ENCODE peak calls at places on chromosomes 12 and 14, in seven cellular contexts. B is bronchial epithelial cell, D is AG10803, K is astrocyte, V is A549, I is transverse colon, E is brain microvascular endothelial cell. S is an unnamed sample.

GRCh38 chr12:97946701-97947100 is 484.1 kb downstream of the RMST start:
- DNase-seq in B (no peak), D (no peak), K (no peak), V (no peak), I (no peak), E (no peak), S (no peak)

GRCh38 chr12:54601841-54602240 is 13.4 kb upstream of the PPP1R1A start:
- DNase-seq in B (peak), D (no peak), K (no peak), V (no peak), I (no peak), E (no peak), S (no peak)

GRCh38 chr12:93318720-93319522 is 58.8 kb upstream of the NUDT4 start:
- DNase-seq in B (peak), D (peak), K (no peak), V (no peak), I (no peak), E (no peak), S (no peak)

GRCh38 chr14:58272589-58273372 is 25.6 kb upstream of the ARID4A start:
- DNase-seq in B (peak), D (peak), K (peak), V (peak), I (no peak), E (peak), S (no peak)

GRCh38 chr14:55130194-55130550 is 1.1 kb downstream of the LGALS3 start:
- DNase-seq in B (peak), D (peak), K (no peak), V (peak), I (no peak), E (no peak), S (no peak)

GRCh38 chr12:55972906-55973597 is 826 bp upstream of the RAB5B start:
- DNase-seq in B (no peak), D (peak), K (peak), V (no peak), I (peak), E (peak), S (no peak)

GRCh38 chr14:91138511-91139359 is 24.9 kb downstream of the DGLUCY start:
- DNase-seq in B (peak), D (peak), K (no peak), V (peak), I (peak), E (peak), S (no peak)

GRCh38 chr12:57276935-57277563 is 26.1 kb upstream of the STAC3 start:
- DNase-seq in B (peak), D (peak), K (no peak), V (peak), I (no peak), E (peak), S (no peak)

GRCh38 chr12:37672655-37673260 is 643.8 kb upstream of the ALG10B start:
- DNase-seq in B (peak), D (no peak), K (no peak), V (no peak), I (no peak), E (no peak), S (no peak)

GRCh38 chr12:59046763-59047534 is 126.6 kb upstream of the LRIG3 start:
- DNase-seq in B (peak), D (no peak), K (no peak), V (no peak), I (no peak), E (no peak), S (no peak)

GRCh38 chr12:6097384-6097783 is 27.1 kb downstream of the VWF start:
- DNase-seq in B (peak), D (peak), K (peak), V (no peak), I (no peak), E (peak), S (no peak)

GRCh38 chr14:22986508-22987054 is 4.2 kb upstream of the AJUBA start:
- DNase-seq in B (peak), D (peak), K (peak), V (peak), I (peak), E (peak), S (no peak)

GRCh38 chr14:51860164-51860835 is at the start of gene GNG2:
- DNase-seq in B (peak), D (peak), K (peak), V (peak), I (peak), E (peak), S (no peak)

GRCh38 chr14:46499521-46499920 is 152.1 kb downstream of the RPL10L start:
- DNase-seq in B (no peak), D (no peak), K (no peak), V (no peak), I (no peak), E (no peak), S (no peak)

GRCh38 chr14:63283501-63284248 is 35.1 kb downstream of the GPHB5 start:
- DNase-seq in B (no peak), D (peak), K (no peak), V (no peak), I (no peak), E (no peak), S (no peak)

GRCh38 chr14:63277784-63278183 is 41.0 kb downstream of the GPHB5 start:
- DNase-seq in B (no peak), D (no peak), K (no peak), V (no peak), I (no peak), E (no peak), S (no peak)

GRCh38 chr14:63287661-63288483 is 30.9 kb downstream of the GPHB5 start:
- DNase-seq in B (no peak), D (peak), K (no peak), V (no peak), I (no peak), E (no peak), S (peak)

GRCh38 chr14:63286071-63286470 is 32.7 kb downstream of the GPHB5 start:
- DNase-seq in B (no peak), D (no peak), K (no peak), V (no peak), I (no peak), E (no peak), S (no peak)

DNA sequence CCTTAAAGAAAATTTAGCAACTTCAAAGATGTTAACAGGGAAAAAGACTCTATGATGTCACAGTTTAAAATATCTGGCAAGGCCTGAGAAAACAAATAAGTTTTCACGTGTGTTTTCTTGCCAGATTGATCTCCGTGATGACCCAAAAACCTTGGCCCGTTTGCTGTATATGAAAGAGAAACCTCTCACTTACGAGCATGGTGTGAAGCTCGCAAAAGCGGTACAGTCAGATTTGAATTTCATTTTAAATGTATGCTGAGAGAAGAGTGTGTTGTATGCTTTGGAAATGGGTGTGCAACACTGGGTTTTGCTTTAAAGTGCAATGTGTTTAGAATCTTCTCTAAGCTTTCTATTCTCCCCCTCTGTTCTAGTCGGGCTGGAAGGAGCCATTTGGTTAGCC is 35.7 kb downstream of the GPHB5 start:
- DNase-seq in B (no peak), D (no peak), K (no peak), V (no peak), I (no peak), E (no peak), S (no peak)
- H3K4me3 ChIP-seq in B (no peak), D (peak), K (no peak), V (no peak), I (no peak), E (no peak), S (no peak)

GRCh38 chr14:64704743-64705405 is 650 bp downstream of the PLEKHG3 start:
- DNase-seq in B (no peak), D (peak), K (no peak), V (no peak), I (peak), E (no peak), S (no peak)
- H3K4me3 ChIP-seq in B (peak), D (peak), K (peak), V (peak), I (peak), E (peak), S (peak)

GRCh38 chr14:76773188-76773885 is 12.1 kb downstream of the VASH1 start:
- DNase-seq in B (peak), D (peak), K (peak), V (peak), I (peak), E (peak), S (peak)
- H3K4me3 ChIP-seq in B (no peak), D (no peak), K (peak), V (no peak), I (no peak), E (no peak), S (no peak)

GRCh38 chr14:50530358-50530757 is 2.0 kb downstream of the MAP4K5 start:
- DNase-seq in B (peak), D (peak), K (peak), V (no peak), I (no peak), E (no peak), S (no peak)
- H3K4me3 ChIP-seq in B (no peak), D (peak), K (peak), V (peak), I (no peak), E (peak), S (peak)

DNA sequence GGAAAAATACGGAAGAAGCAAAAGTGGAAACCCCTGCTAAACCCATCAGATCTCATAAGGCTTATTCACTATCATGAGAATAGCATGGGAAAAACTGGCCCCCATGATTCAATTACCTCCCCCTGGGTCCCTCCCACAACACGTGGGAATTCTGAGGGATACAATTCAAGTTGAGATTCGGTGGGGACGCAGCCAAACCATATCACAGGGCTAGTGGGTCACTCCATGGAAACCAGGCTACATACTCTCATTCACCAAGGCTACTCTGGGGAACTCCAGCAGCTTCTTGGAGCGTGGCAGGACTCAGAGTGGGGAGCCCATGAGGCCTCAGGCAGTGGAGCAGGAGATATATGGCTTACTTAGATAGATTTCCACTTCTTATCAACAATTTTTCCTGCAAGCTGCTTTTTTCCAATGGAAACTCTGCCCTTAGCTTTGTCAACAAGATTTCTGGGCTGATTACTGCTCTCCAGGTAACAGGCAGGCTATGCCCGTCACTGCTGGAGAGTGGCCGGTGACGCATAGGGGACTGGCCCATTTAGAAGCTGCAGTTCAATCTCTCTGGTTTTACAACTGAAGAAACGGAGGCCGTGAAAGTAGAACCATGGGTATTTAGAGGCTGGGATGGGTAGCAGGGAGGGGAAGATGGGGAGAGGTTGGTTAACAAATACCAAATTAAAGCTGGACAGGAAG is 16.5 kb downstream of the VDR start:
- DNase-seq in B (no peak), D (no peak), K (no peak), V (no peak), I (no peak), E (no peak), S (no peak)
- H3K4me3 ChIP-seq in B (no peak), D (no peak), K (no peak), V (no peak), I (no peak), E (no peak), S (no peak)

S was measured in AG09309.